ENCODE peak calls at places on chromosomes 1 and 21, in five cellular contexts. X is naive thymus-derived CD4-positive, alpha-beta T cell; G is T-helper 17 cell; Y is CD8-positive, alpha-beta T cell; R is neural progenitor cell. M is an unnamed sample.

GRCh38 chr21:25994758-25995163 is 175.8 kb downstream of the APP start:
- DNase-seq in X (no peak), G (no peak), Y (no peak), R (no peak), M (no peak)

GRCh38 chr1:60903591-60903990 is 178.8 kb upstream of the NFIA start:
- DNase-seq in X (no peak), G (no peak), Y (no peak), R (no peak), M (no peak)

GRCh38 chr1:231636157-231636556 is 9.6 kb downstream of the DISC1 start:
- DNase-seq in X (no peak), G (no peak), Y (no peak), R (no peak), M (no peak)

GRCh38 chr1:228803421-228803820 is 68.1 kb downstream of the RHOU start:
- DNase-seq in X (no peak), G (no peak), Y (no peak), R (no peak), M (no peak)

GRCh38 chr21:17688912-17689874 is 76.5 kb upstream of the BTG3 start:
- DNase-seq in X (peak; percentile 20), G (peak; percentile 21), Y (peak; percentile 3), R (no peak), M (peak; percentile 44)

GRCh38 chr1:50047916-50048694 is 24.4 kb upstream of the AGBL4 start:
- DNase-seq in X (no peak), G (no peak), Y (no peak), R (peak; percentile 1), M (no peak)

GRCh38 chr1:89279011-89279466 is 6.4 kb upstream of the GBP5 start:
- DNase-seq in X (peak; percentile 61), G (no peak), Y (no peak), R (peak; percentile 8), M (no peak)

GRCh38 chr1:208203848-208204609 is 40.2 kb downstream of the PLXNA2 start:
- DNase-seq in X (no peak), G (no peak), Y (no peak), R (no peak), M (no peak)

GRCh38 chr1:46183119-46183842 is 7.0 kb upstream of the P3R3URF start:
- DNase-seq in X (no peak), G (no peak), Y (no peak), R (no peak), M (no peak)

GRCh38 chr1:112803906-112804762 is 89.0 kb upstream of the PPM1J start:
- DNase-seq in X (no peak), G (peak; percentile 13), Y (no peak), R (peak; percentile 89), M (peak; percentile 63)

GRCh38 chr1:59971464-59971911 is 44.9 kb upstream of the CYP2J2 start:
- DNase-seq in X (no peak), G (no peak), Y (no peak), R (peak; percentile 82), M (peak; percentile 20)

GRCh38 chr1:206422525-206422924 is 47.8 kb upstream of the IKBKE start:
- DNase-seq in X (no peak), G (no peak), Y (no peak), R (no peak), M (no peak)

GRCh38 chr21:42493109-42494060 is 2.6 kb downstream of the RSPH1 start:
- DNase-seq in X (no peak), G (no peak), Y (no peak), R (no peak), M (no peak)

GRCh38 chr1:30368841-30369240 is 354.5 kb downstream of the MATN1 start:
- DNase-seq in X (no peak), G (no peak), Y (no peak), R (no peak), M (no peak)

GRCh38 chr1:114319480-114319879 is 165.8 kb upstream of the SYT6 start:
- DNase-seq in X (no peak), G (no peak), Y (no peak), R (no peak), M (no peak)

GRCh38 chr1:227225715-227226346 is 92.5 kb downstream of the CDC42BPA start:
- DNase-seq in X (no peak), G (no peak), Y (no peak), R (no peak), M (no peak)

GRCh38 chr1:116731439-116731838 is 22.8 kb upstream of the CD2 start:
- DNase-seq in X (no peak), G (no peak), Y (no peak), R (no peak), M (no peak)

GRCh38 chr21:46118871-46119564 is 21.1 kb downstream of the COL6A2 start:
- DNase-seq in X (no peak), G (peak; percentile 3), Y (no peak), R (no peak), M (no peak)

GRCh38 chr1:183551924-183552323 is 38.3 kb downstream of the NCF2 start:
- DNase-seq in X (no peak), G (no peak), Y (no peak), R (no peak), M (no peak)

GRCh38 chr1:186059311-186059710 is 315.7 kb downstream of the TPR start:
- DNase-seq in X (no peak), G (no peak), Y (no peak), R (no peak), M (no peak)

GRCh38 chr21:42417533-42417932 is 13.8 kb downstream of the UBASH3A start:
- DNase-seq in X (peak; percentile 37), G (no peak), Y (no peak), R (no peak), M (no peak)

GRCh38 chr1:37999434-38000232 is 5.7 kb downstream of the FHL3 start:
- DNase-seq in X (no peak), G (no peak), Y (no peak), R (peak; percentile 39), M (no peak)

GRCh38 chr1:216047821-216048220 is 375.4 kb downstream of the USH2A start:
- DNase-seq in X (no peak), G (no peak), Y (no peak), R (no peak), M (no peak)

DNA sequence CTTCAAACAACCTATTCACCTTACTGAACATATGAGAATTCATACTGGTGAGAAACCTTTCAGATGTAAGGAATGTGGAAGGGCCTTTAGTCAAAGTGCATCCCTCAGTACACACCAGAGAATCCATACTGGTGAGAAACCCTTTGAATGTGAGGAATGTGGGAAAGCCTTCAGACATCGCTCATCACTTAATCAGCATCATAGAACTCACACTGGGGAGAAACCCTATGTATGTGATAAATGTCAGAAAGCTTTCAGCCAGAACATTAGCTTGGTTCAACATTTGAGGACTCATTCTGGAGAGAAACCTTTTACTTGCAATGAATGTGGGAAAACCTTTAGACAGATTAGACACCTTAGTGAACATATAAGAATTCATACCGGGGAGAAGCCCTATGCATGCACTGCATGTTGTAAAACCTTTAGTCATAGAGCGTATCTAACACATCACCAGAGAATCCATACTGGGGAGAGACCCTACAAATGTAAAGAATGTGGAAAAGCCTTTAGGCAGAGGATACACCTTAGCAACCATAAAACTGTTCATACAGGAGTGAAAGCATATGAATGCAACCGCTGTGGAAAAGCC is 13.2 kb upstream of the EXO5 start:
- DNase-seq in X (no peak), G (no peak), Y (no peak), R (no peak), M (no peak)
- H3K9me3 ChIP-seq in X (peaks cover 4% of the 10 kb centered on the region), G (peaks cover 21% of the 10 kb centered on the region), Y (peaks cover 25% of the 10 kb centered on the region), R (peaks cover 27% of the 10 kb centered on the region), M (peaks cover 41% of the 10 kb centered on the region)

GRCh38 chr1:178976541-178976940 is 49.2 kb upstream of the FAM20B start:
- DNase-seq in X (no peak), G (no peak), Y (no peak), R (no peak), M (no peak)
- H3K9me3 ChIP-seq in X (no peaks in the 10 kb centered on the region), G (peaks cover 4% of the 10 kb centered on the region), Y (no peaks in the 10 kb centered on the region), R (no peaks in the 10 kb centered on the region), M (peaks cover 31% of the 10 kb centered on the region)

DNA sequence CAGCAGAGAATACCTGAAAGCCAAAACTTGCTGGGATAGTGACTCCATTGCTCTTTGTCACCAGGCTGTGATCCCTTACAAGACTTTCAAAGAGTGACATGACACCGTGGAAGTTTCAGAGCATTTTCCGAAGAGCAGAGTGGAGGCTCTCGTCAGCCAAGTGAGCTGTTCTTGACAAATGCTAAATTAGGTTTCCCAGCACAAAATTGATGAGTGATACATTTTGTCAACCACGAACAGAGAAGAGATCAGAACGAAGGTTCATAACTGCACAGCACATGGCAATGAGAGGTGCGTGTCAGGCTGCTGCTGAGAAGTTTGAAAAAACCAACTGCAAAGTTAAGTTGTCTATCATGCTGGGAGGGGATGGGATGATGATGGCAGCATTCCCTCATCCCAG is 184.4 kb upstream of the C1orf174 start:
- DNase-seq in X (no peak), G (no peak), Y (no peak), R (no peak), M (no peak)
- H3K9me3 ChIP-seq in X (no peaks in the 10 kb centered on the region), G (no peaks in the 10 kb centered on the region), Y (no peaks in the 10 kb centered on the region), R (no peaks in the 10 kb centered on the region), M (peaks cover 6% of the 10 kb centered on the region)

GRCh38 chr21:40335689-40336088 is 468.5 kb downstream of the PCP4 start:
- DNase-seq in X (no peak), G (no peak), Y (no peak), R (no peak), M (no peak)
- H3K9me3 ChIP-seq in X (no peaks in the 10 kb centered on the region), G (no peaks in the 10 kb centered on the region), Y (no peaks in the 10 kb centered on the region), R (no peaks in the 10 kb centered on the region), M (no peaks in the 10 kb centered on the region)

GRCh38 chr1:87089070-87089736 is 174.8 kb downstream of the HS2ST1 start:
- DNase-seq in X (no peak), G (no peak), Y (no peak), R (peak; percentile 15), M (no peak)

GRCh38 chr1:87093286-87093685 is 178.9 kb downstream of the HS2ST1 start:
- DNase-seq in X (no peak), G (no peak), Y (no peak), R (no peak), M (no peak)

GRCh38 chr1:87092852-87093251 is 178.4 kb downstream of the HS2ST1 start:
- DNase-seq in X (no peak), G (no peak), Y (no peak), R (no peak), M (no peak)

GRCh38 chr1:87089823-87090222 is 175.4 kb downstream of the HS2ST1 start:
- DNase-seq in X (no peak), G (no peak), Y (no peak), R (peak; percentile 73), M (no peak)

DNA sequence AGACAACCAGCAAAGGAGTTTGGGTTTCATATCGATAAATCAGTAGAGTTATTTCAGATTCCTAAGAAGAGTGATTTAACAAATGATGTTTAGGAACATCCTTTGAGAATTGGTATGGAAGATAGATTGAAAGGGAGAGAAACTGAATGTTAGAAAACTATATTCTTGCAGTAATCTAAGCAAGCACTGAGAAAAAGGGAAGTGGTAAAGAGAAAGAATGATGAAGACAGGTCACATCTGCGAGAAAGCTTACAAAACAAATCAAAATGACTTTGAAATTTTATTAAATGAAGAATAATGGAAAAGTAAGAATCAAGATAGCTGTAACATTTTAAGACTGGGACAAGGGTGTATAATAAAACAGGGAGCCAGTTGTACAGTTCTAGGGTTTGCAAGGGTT is 177.0 kb downstream of the HS2ST1 start:
- DNase-seq in X (no peak), G (no peak), Y (no peak), R (no peak), M (peak; percentile 27)
- H3K9me3 ChIP-seq in X (no peaks in the 10 kb centered on the region), G (no peaks in the 10 kb centered on the region), Y (no peaks in the 10 kb centered on the region), R (no peaks in the 10 kb centered on the region), M (no peaks in the 10 kb centered on the region)

DNA sequence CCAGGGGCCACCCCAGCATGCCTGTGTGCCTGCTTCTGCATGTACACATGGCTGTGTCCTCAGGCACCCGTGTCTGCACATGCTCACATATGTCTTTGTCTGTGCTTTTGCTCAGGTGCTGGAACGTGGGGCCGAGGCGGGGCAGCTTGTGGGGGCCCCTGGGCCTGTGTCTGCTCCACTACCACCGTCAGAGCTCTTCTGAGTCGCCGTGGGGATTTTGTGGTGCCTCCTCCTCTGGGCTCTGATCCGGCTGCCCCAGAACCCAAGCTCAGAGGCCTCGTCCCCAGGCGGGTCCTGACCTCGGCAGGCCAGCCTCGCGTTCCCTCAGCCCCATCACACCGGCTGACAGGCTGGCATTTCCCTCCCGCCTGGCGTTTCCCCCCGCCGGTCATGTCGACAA is 104.6 kb upstream of the ACTRT2 start:
- DNase-seq in X (no peak), G (no peak), Y (no peak), R (no peak), M (no peak)
- H3K9me3 ChIP-seq in X (no peaks in the 10 kb centered on the region), G (no peaks in the 10 kb centered on the region), Y (no peaks in the 10 kb centered on the region), R (peaks cover 8% of the 10 kb centered on the region), M (no peaks in the 10 kb centered on the region)

M was measured in OCI-LY7.